ENCODE peak calls at places on chromosome 11, in eight cellular contexts. N is COR-L47, A is AG09309, L is PC-3, E is amniotic stem cell, R is GM04504, S is PC-9, X is dermis microvascular lymphatic vessel endothelial cell. P is an unnamed sample.

GRCh38 chr11:113974741-113975470 is at the start of gene HTR3A:
- DNase-seq in R (no peak), N (peak), L (peak), S (peak), X (peak), A (no peak), E (no peak), P (no peak)

GRCh38 chr11:130217632-130218031 is 58.0 kb downstream of the ST14 start:
- DNase-seq in X (no peak), N (no peak), A (no peak), R (no peak), L (no peak), S (no peak), E (no peak), P (no peak)

GRCh38 chr11:2569731-2570210 is 125.0 kb downstream of the KCNQ1 start:
- DNase-seq in N (no peak), A (no peak), R (no peak), L (no peak), X (no peak), E (no peak), S (no peak), P (no peak)

GRCh38 chr11:128981254-128981653 is 38.6 kb upstream of the TP53AIP1 start:
- DNase-seq in R (no peak), E (no peak), N (no peak), L (peak), S (no peak), X (no peak), A (no peak), P (no peak)

GRCh38 chr11:104124979-104125378 is 39.0 kb downstream of the PDGFD start:
- DNase-seq in X (no peak), S (no peak), N (no peak), R (no peak), E (no peak), A (no peak), L (no peak), P (no peak)

GRCh38 chr11:118358071-118358470 is 1.3 kb upstream of the UBE4A start:
- DNase-seq in L (no peak), R (no peak), A (no peak), S (no peak), N (no peak), E (no peak), X (no peak), P (no peak)

GRCh38 chr11:120013325-120014250 is 124.3 kb downstream of the TRIM29 start:
- DNase-seq in L (peak), X (peak), R (no peak), S (peak), N (peak), A (no peak), E (no peak), P (peak)

GRCh38 chr11:120465921-120466534 is 45.5 kb upstream of the GRIK4 start:
- DNase-seq in A (no peak), R (no peak), E (no peak), X (no peak), L (no peak), N (no peak), S (no peak), P (no peak)

GRCh38 chr11:45388472-45388871 is 102.3 kb upstream of the SYT13 start:
- DNase-seq in R (no peak), E (no peak), A (peak), N (no peak), X (no peak), S (no peak), L (no peak), P (no peak)

GRCh38 chr11:76209956-76210885 is 3.9 kb upstream of the WNT11 start:
- DNase-seq in R (peak), A (peak), E (peak), S (peak), L (peak), X (peak), N (peak), P (peak)

GRCh38 chr11:131748146-131749050 is 378.0 kb downstream of the NTM start:
- DNase-seq in L (peak), X (peak), S (peak), A (no peak), E (peak), N (peak), R (peak), P (peak)

GRCh38 chr11:118067006-118067405 is 9.9 kb upstream of the TMPRSS4 start:
- DNase-seq in S (no peak), A (no peak), R (no peak), N (no peak), L (no peak), E (no peak), X (no peak), P (no peak)

GRCh38 chr11:86186420-86186819 is 58.1 kb upstream of the EED start:
- DNase-seq in N (no peak), L (no peak), R (no peak), S (no peak), A (no peak), X (no peak), E (no peak), P (no peak)

GRCh38 chr11:122440783-122441701 is 214.5 kb upstream of the UBASH3B start:
- DNase-seq in R (no peak), A (no peak), E (no peak), S (no peak), X (no peak), L (no peak), N (no peak), P (no peak)

GRCh38 chr11:7949934-7950333 is 8.4 kb upstream of the OR10A3 start:
- DNase-seq in E (no peak), S (no peak), X (no peak), L (no peak), A (no peak), N (no peak), R (no peak), P (no peak)

GRCh38 chr11:70265341-70265740 is 5.1 kb upstream of the PPFIA1 start:
- DNase-seq in S (no peak), X (no peak), R (no peak), N (no peak), L (no peak), E (no peak), A (no peak), P (no peak)

GRCh38 chr11:102155676-102156075 is 45.4 kb downstream of the YAP1 start:
- DNase-seq in E (no peak), N (no peak), A (no peak), R (no peak), L (no peak), X (no peak), S (no peak), P (no peak)

GRCh38 chr11:86106916-86107315 is 38.0 kb upstream of the PICALM start:
- DNase-seq in A (no peak), E (peak), S (no peak), L (no peak), X (peak), N (no peak), R (no peak), P (no peak)

GRCh38 chr11:111820059-111820375 is 51.4 kb downstream of the ALG9 start:
- DNase-seq in E (no peak), X (no peak), S (no peak), N (no peak), A (no peak), R (no peak), L (no peak), P (no peak)

GRCh38 chr11:43316451-43316850 is 4.7 kb downstream of the API5 start:
- DNase-seq in N (no peak), L (peak), E (no peak), A (no peak), R (no peak), X (no peak), S (no peak), P (no peak)

GRCh38 chr11:70601861-70602575 is 203.7 kb downstream of the CTTN start:
- DNase-seq in R (no peak), A (no peak), X (no peak), L (no peak), S (no peak), E (no peak), N (no peak), P (no peak)

GRCh38 chr11:12725047-12725862 is 51.0 kb downstream of the TEAD1 start:
- DNase-seq in A (no peak), R (no peak), E (no peak), X (peak), S (peak), N (no peak), L (peak), P (no peak)